ENCODE peak calls at places on chromosome 15, in nine cellular contexts. M, V, B, H, U, Q, K, F and T are unnamed samples.

GRCh38 chr15:101615414-101615985 is 36.7 kb downstream of the TM2D3 start:
- DNase-seq in K (peak; percentile 68), Q (no peak), F (peak; percentile 70), V (no peak), H (no peak), U (no peak), M (no peak), B (no peak), T (no peak)

GRCh38 chr15:53862371-53862770 is 102.9 kb upstream of the WDR72 start:
- DNase-seq in M (no peak), H (no peak), F (no peak), U (no peak), Q (no peak), V (no peak), B (no peak), K (no peak), T (no peak)

GRCh38 chr15:55552926-55553325 is 35.2 kb downstream of the PYGO1 start:
- DNase-seq in V (peak; percentile 73), H (no peak), F (peak; percentile 90), B (no peak), M (no peak), K (peak; percentile 18), U (no peak), Q (no peak), T (no peak)

GRCh38 chr15:51218249-51218648 is 120.1 kb downstream of the CYP19A1 start:
- DNase-seq in U (no peak), Q (no peak), H (no peak), V (no peak), F (no peak), B (no peak), M (no peak), K (peak; percentile 44), T (no peak)

GRCh38 chr15:80106051-80106450 is 46.6 kb downstream of the ZFAND6 start:
- DNase-seq in F (peak; percentile 62), K (peak; percentile 73), U (no peak), B (no peak), V (no peak), Q (no peak), H (no peak), M (no peak), T (no peak)

GRCh38 chr15:91694131-91694828 is 159.2 kb upstream of the SLCO3A1 start:
- DNase-seq in K (peak; percentile 76), H (peak; percentile 34), Q (no peak), M (no peak), U (peak; percentile 57), B (no peak), F (peak; percentile 63), V (no peak), T (peak; percentile 51)

GRCh38 chr15:77966540-77967290 is 110.8 kb downstream of the TBC1D2B start:
- DNase-seq in Q (no peak), V (no peak), F (peak; percentile 66), B (no peak), K (peak; percentile 53), U (peak; percentile 78), H (peak; percentile 46), M (no peak), T (no peak)

GRCh38 chr15:31930967-31931366 is 99.3 kb upstream of the CHRNA7 start:
- DNase-seq in B (no peak), Q (no peak), H (no peak), K (no peak), V (no peak), F (no peak), M (no peak), U (no peak), T (no peak)

GRCh38 chr15:54082836-54083492 is 104.7 kb downstream of the UNC13C start:
- DNase-seq in U (peak; percentile 48), V (no peak), Q (no peak), B (peak; percentile 44), F (peak; percentile 5), H (no peak), K (no peak), M (no peak), T (no peak)

GRCh38 chr15:86167816-86168215 is 88.1 kb downstream of the AGBL1 start:
- DNase-seq in K (no peak), H (no peak), Q (no peak), U (no peak), B (no peak), M (no peak), F (no peak), V (no peak), T (no peak)

GRCh38 chr15:79977431-79977940 is 6.5 kb upstream of the BCL2A1 start:
- DNase-seq in H (peak; percentile 14), M (no peak), U (no peak), V (no peak), Q (no peak), F (peak; percentile 34), K (no peak), B (no peak), T (no peak)

GRCh38 chr15:70762469-70763119 is 764 bp downstream of the UACA start:
- DNase-seq in K (peak; percentile 69), B (peak; percentile 58), H (peak; percentile 50), Q (no peak), M (no peak), U (peak; percentile 71), V (peak; percentile 72), F (peak; percentile 80), T (peak; percentile 89)

GRCh38 chr15:51536965-51537574 is 85.5 kb downstream of the DMXL2 start:
- DNase-seq in V (no peak), Q (no peak), H (no peak), M (no peak), B (no peak), U (peak; percentile 9), K (peak; percentile 37), F (peak; percentile 52), T (no peak)

GRCh38 chr15:82039871-82040270 is 5.9 kb downstream of the MEX3B start:
- DNase-seq in H (no peak), V (no peak), K (no peak), Q (no peak), B (no peak), U (no peak), M (no peak), F (no peak), T (no peak)

GRCh38 chr15:67329984-67330733 is 75.6 kb downstream of the IQCH start:
- DNase-seq in K (peak; percentile 9), U (no peak), F (no peak), Q (no peak), B (no peak), H (no peak), M (no peak), V (no peak), T (no peak)

GRCh38 chr15:69735126-69735525 is 282.5 kb downstream of the RPLP1 start:
- DNase-seq in B (peak; percentile 61), V (no peak), U (peak; percentile 70), F (peak; percentile 27), K (peak; percentile 87), H (no peak), Q (no peak), M (no peak), T (peak; percentile 86)

GRCh38 chr15:37054336-37054735 is 46.0 kb downstream of the MEIS2 start:
- DNase-seq in B (no peak), U (no peak), K (peak; percentile 52), M (no peak), F (no peak), V (no peak), Q (no peak), H (no peak), T (no peak)

DNA sequence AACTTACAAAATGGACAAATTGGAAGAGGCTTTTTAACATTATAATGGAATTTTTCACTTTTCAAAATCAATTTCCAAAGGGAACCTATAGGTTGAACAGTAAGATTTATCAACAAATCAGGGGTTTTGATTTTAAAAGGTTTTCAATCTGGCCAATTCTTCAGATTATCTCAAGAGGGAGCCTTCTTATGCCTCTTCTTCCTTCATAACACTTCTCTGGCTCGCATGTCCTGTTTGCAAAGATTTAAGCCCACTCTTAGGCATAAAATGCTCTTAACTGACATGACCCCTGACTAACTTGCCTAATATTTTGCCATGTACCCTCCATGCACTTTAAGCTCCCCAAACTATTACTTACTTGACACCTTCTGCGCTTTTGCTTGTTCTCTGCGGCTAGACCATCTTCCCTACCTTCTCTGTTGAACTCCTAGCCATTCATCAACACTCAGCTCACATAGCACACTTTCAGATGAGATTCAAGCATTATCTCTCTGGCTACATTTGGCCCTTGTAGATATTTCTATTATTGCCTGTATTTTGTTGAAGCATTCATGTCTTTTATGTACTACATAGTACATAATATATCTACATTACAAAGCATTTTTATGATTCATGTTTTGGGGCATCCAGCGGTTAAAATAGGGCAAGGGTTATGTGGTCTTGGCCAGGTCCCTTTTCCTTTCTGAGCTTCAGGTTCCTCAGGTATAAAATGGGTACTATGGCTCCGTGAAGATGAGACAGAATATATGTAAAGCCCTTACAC is 1.0 kb upstream of the ARIH1 start:
- DNase-seq in K (peak; percentile 50), B (no peak), Q (no peak), U (no peak), M (no peak), H (no peak), V (no peak), F (peak; percentile 54), T (no peak)
- TF ChIP-seq CTCF in K (peak; percentile 44), B (no peak), Q (no peak), U (peak; percentile 25), M (no peak), H (peak; percentile 13), V (no peak), F (peak; percentile 25), T (no peak)

GRCh38 chr15:65980824-65981456 is 111.6 kb downstream of the RAB11A start:
- DNase-seq in U (peak; percentile 66), Q (no peak), F (peak; percentile 85), V (no peak), H (peak; percentile 71), K (peak; percentile 81), B (peak; percentile 69), M (peak; percentile 25), T (peak; percentile 33)
- TF ChIP-seq CTCF in U (peak; percentile 67), Q (no peak), F (peak; percentile 91), V (peak; percentile 57), H (peak; percentile 77), K (peak; percentile 93), B (peak; percentile 81), M (no peak), T (no peak)

DNA sequence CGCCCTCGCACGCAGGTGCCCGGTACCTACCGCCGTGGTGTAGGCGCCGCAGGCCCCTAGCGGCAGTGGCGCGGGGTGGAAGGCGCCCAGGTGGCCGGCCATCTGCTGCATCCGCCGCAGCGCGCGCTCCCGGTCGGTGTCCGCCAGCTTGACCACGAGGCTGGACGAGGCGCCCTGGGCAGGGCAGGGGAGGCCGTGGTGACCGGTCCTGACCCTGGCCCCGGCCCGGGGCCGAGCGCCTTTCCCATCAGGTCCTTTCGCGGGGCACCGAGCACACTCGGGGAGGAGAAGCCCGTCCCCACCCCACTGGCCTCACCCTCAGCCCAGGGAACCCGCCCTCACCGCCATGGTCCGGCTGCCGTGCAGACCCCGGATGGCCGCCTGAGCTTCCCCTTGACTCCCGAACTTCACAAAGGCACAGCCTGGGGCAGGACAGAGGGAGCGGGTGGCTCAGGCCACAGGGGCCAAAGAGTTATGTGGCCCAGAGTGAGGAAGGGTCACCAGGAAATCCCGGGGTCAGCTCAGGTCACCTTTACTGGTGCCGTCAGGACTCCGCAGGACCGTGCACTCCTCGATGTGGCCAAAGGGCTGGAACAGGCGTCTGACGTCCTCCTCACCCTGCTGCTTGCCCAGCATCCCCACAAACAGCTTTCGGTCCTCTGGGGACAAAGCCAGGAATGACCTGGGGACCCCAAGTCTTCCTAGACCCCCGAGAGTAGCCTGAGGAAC is 17.4 kb upstream of the PARP6 start:
- DNase-seq in B (no peak), K (no peak), M (no peak), Q (no peak), F (no peak), U (peak; percentile 24), H (no peak), V (no peak), T (no peak)
- TF ChIP-seq CTCF in B (no peak), K (no peak), M (no peak), Q (no peak), F (no peak), U (no peak), H (no peak), V (no peak), T (no peak)

GRCh38 chr15:28086175-28086703 is 12.9 kb downstream of the OCA2 start:
- DNase-seq in F (peak; percentile 62), M (no peak), B (no peak), H (peak; percentile 70), V (no peak), Q (no peak), U (peak; percentile 85), K (peak; percentile 46), T (peak; percentile 84)
- TF ChIP-seq CTCF in F (peak; percentile 80), M (no peak), B (peak; percentile 35), H (peak; percentile 66), V (peak; percentile 74), Q (peak; percentile 67), U (peak; percentile 66), K (peak; percentile 81), T (no peak)